ENCODE peak calls at places on chromosomes 11 and 22, in ten cellular contexts. One of them, this sample, is unnamed.

GRCh38 chr11:14636119-14636518 is 7.5 kb upstream of the PDE3B start:
- DNase-seq in pancreas: no peak
- DNase-seq in hepatocyte: no peak
- DNase-seq in Calu3: no peak
- DNase-seq in endodermal cell: no peak
- DNase-seq in kidney: no peak
- DNase-seq in HFFc6: no peak
- DNase-seq in RWPE1: no peak
- DNase-seq in fibroblast of pulmonary artery: no peak
- DNase-seq in foreskin fibroblast: no peak
- DNase-seq in this sample: no peak

GRCh38 chr11:45233121-45233803 is 52.9 kb downstream of the SYT13 start:
- DNase-seq in fibroblast of pulmonary artery: peak
- DNase-seq in Calu3: peak
- DNase-seq in HFFc6: peak
- DNase-seq in hepatocyte: peak
- DNase-seq in foreskin fibroblast: peak
- DNase-seq in pancreas: peak
- DNase-seq in endodermal cell: peak
- DNase-seq in kidney: peak
- DNase-seq in RWPE1: peak
- DNase-seq in this sample: peak

GRCh38 chr11:12137938-12138731 is 27.7 kb downstream of the MICAL2 start:
- DNase-seq in RWPE1: no peak
- DNase-seq in HFFc6: peak
- DNase-seq in fibroblast of pulmonary artery: peak
- DNase-seq in kidney: no peak
- DNase-seq in hepatocyte: no peak
- DNase-seq in endodermal cell: no peak
- DNase-seq in foreskin fibroblast: peak
- DNase-seq in pancreas: no peak
- DNase-seq in Calu3: no peak
- DNase-seq in this sample: peak

GRCh38 chr11:129800655-129801054 is 15.0 kb upstream of the TMEM45B start:
- DNase-seq in Calu3: no peak
- DNase-seq in HFFc6: no peak
- DNase-seq in pancreas: no peak
- DNase-seq in hepatocyte: no peak
- DNase-seq in RWPE1: no peak
- DNase-seq in kidney: no peak
- DNase-seq in foreskin fibroblast: no peak
- DNase-seq in fibroblast of pulmonary artery: no peak
- DNase-seq in endodermal cell: no peak
- DNase-seq in this sample: no peak

GRCh38 chr11:10490398-10491232 is 35.6 kb downstream of the AMPD3 start:
- DNase-seq in fibroblast of pulmonary artery: peak
- DNase-seq in RWPE1: peak
- DNase-seq in endodermal cell: peak
- DNase-seq in pancreas: peak
- DNase-seq in kidney: peak
- DNase-seq in foreskin fibroblast: peak
- DNase-seq in HFFc6: peak
- DNase-seq in hepatocyte: peak
- DNase-seq in Calu3: peak
- DNase-seq in this sample: peak

GRCh38 chr11:125886997-125887372 is 483 bp upstream of the HYLS1 start:
- DNase-seq in HFFc6: no peak
- DNase-seq in Calu3: no peak
- DNase-seq in fibroblast of pulmonary artery: peak
- DNase-seq in foreskin fibroblast: peak
- DNase-seq in kidney: peak
- DNase-seq in endodermal cell: peak
- DNase-seq in hepatocyte: no peak
- DNase-seq in RWPE1: no peak
- DNase-seq in pancreas: no peak
- DNase-seq in this sample: peak

GRCh38 chr11:105829084-105829483 is 193.0 kb downstream of the MSANTD4 start:
- DNase-seq in foreskin fibroblast: no peak
- DNase-seq in pancreas: no peak
- DNase-seq in RWPE1: no peak
- DNase-seq in endodermal cell: no peak
- DNase-seq in HFFc6: no peak
- DNase-seq in kidney: no peak
- DNase-seq in Calu3: no peak
- DNase-seq in hepatocyte: no peak
- DNase-seq in fibroblast of pulmonary artery: no peak
- DNase-seq in this sample: no peak

GRCh38 chr22:46358766-46359165 is 23.3 kb downstream of the TRMU start:
- DNase-seq in RWPE1: no peak
- DNase-seq in pancreas: no peak
- DNase-seq in kidney: peak
- DNase-seq in endodermal cell: no peak
- DNase-seq in fibroblast of pulmonary artery: no peak
- DNase-seq in Calu3: no peak
- DNase-seq in HFFc6: no peak
- DNase-seq in foreskin fibroblast: no peak
- DNase-seq in hepatocyte: no peak
- DNase-seq in this sample: no peak

GRCh38 chr11:36478700-36479329 is 31.3 kb downstream of the TRAF6 start:
- DNase-seq in hepatocyte: peak
- DNase-seq in fibroblast of pulmonary artery: peak
- DNase-seq in pancreas: peak
- DNase-seq in foreskin fibroblast: no peak
- DNase-seq in RWPE1: peak
- DNase-seq in kidney: no peak
- DNase-seq in HFFc6: peak
- DNase-seq in endodermal cell: peak
- DNase-seq in Calu3: peak
- DNase-seq in this sample: peak

GRCh38 chr11:110253525-110253924 is 42.9 kb downstream of the RDX start:
- DNase-seq in kidney: no peak
- DNase-seq in HFFc6: no peak
- DNase-seq in pancreas: no peak
- DNase-seq in foreskin fibroblast: no peak
- DNase-seq in fibroblast of pulmonary artery: no peak
- DNase-seq in endodermal cell: no peak
- DNase-seq in RWPE1: no peak
- DNase-seq in Calu3: no peak
- DNase-seq in hepatocyte: no peak
- DNase-seq in this sample: no peak

GRCh38 chr11:7538023-7538422 is 24.2 kb downstream of the PPFIBP2 start:
- DNase-seq in pancreas: no peak
- DNase-seq in fibroblast of pulmonary artery: no peak
- DNase-seq in foreskin fibroblast: no peak
- DNase-seq in Calu3: no peak
- DNase-seq in kidney: no peak
- DNase-seq in RWPE1: no peak
- DNase-seq in hepatocyte: no peak
- DNase-seq in HFFc6: no peak
- DNase-seq in endodermal cell: no peak
- DNase-seq in this sample: no peak

GRCh38 chr11:42315846-42316245 is 856.4 kb upstream of the LRRC4C start:
- DNase-seq in HFFc6: peak
- DNase-seq in kidney: no peak
- DNase-seq in pancreas: no peak
- DNase-seq in fibroblast of pulmonary artery: peak
- DNase-seq in RWPE1: no peak
- DNase-seq in Calu3: no peak
- DNase-seq in foreskin fibroblast: no peak
- DNase-seq in hepatocyte: no peak
- DNase-seq in endodermal cell: no peak
- DNase-seq in this sample: peak

GRCh38 chr11:6962141-6962540 is 35.9 kb downstream of the ZNF215 start:
- DNase-seq in RWPE1: no peak
- DNase-seq in kidney: no peak
- DNase-seq in HFFc6: no peak
- DNase-seq in foreskin fibroblast: no peak
- DNase-seq in pancreas: no peak
- DNase-seq in hepatocyte: no peak
- DNase-seq in Calu3: no peak
- DNase-seq in endodermal cell: no peak
- DNase-seq in fibroblast of pulmonary artery: no peak
- DNase-seq in this sample: no peak

GRCh38 chr11:973237-973636 is 47.6 kb downstream of the AP2A2 start:
- DNase-seq in fibroblast of pulmonary artery: no peak
- DNase-seq in RWPE1: no peak
- DNase-seq in hepatocyte: no peak
- DNase-seq in endodermal cell: no peak
- DNase-seq in Calu3: no peak
- DNase-seq in HFFc6: no peak
- DNase-seq in pancreas: no peak
- DNase-seq in foreskin fibroblast: no peak
- DNase-seq in kidney: no peak
- DNase-seq in this sample: no peak

GRCh38 chr11:47498149-47498548 is 49.2 kb upstream of the RAPSN start:
- DNase-seq in endodermal cell: no peak
- DNase-seq in kidney: no peak
- DNase-seq in HFFc6: no peak
- DNase-seq in foreskin fibroblast: no peak
- DNase-seq in fibroblast of pulmonary artery: no peak
- DNase-seq in hepatocyte: no peak
- DNase-seq in pancreas: no peak
- DNase-seq in Calu3: no peak
- DNase-seq in RWPE1: no peak
- DNase-seq in this sample: no peak
- TF ChIP-seq CTCF in endodermal cell: no peak
- TF ChIP-seq CTCF in kidney: no peak
- TF ChIP-seq CTCF in HFFc6: no peak
- TF ChIP-seq CTCF in foreskin fibroblast: no peak
- TF ChIP-seq CTCF in fibroblast of pulmonary artery: no peak
- TF ChIP-seq CTCF in hepatocyte: no peak
- TF ChIP-seq CTCF in pancreas: no peak
- TF ChIP-seq CTCF in Calu3: no peak
- TF ChIP-seq CTCF in RWPE1: no peak
- TF ChIP-seq CTCF in this sample: no peak

GRCh38 chr22:43515902-43516301 is 104.1 kb downstream of the MPPED1 start:
- DNase-seq in fibroblast of pulmonary artery: no peak
- DNase-seq in endodermal cell: peak
- DNase-seq in kidney: peak
- DNase-seq in RWPE1: no peak
- DNase-seq in HFFc6: no peak
- DNase-seq in hepatocyte: no peak
- DNase-seq in Calu3: no peak
- DNase-seq in pancreas: no peak
- DNase-seq in foreskin fibroblast: no peak
- DNase-seq in this sample: no peak
- TF ChIP-seq CTCF in fibroblast of pulmonary artery: no peak
- TF ChIP-seq CTCF in endodermal cell: peak
- TF ChIP-seq CTCF in kidney: no peak
- TF ChIP-seq CTCF in RWPE1: no peak
- TF ChIP-seq CTCF in HFFc6: peak
- TF ChIP-seq CTCF in hepatocyte: no peak
- TF ChIP-seq CTCF in Calu3: no peak
- TF ChIP-seq CTCF in pancreas: no peak
- TF ChIP-seq CTCF in foreskin fibroblast: no peak
- TF ChIP-seq CTCF in this sample: no peak

GRCh38 chr22:36544107-36544620 is 15.2 kb upstream of the EIF3D start:
- DNase-seq in kidney: no peak
- DNase-seq in RWPE1: no peak
- DNase-seq in pancreas: no peak
- DNase-seq in foreskin fibroblast: peak
- DNase-seq in HFFc6: peak
- DNase-seq in hepatocyte: no peak
- DNase-seq in Calu3: no peak
- DNase-seq in fibroblast of pulmonary artery: peak
- DNase-seq in endodermal cell: no peak
- DNase-seq in this sample: peak

GRCh38 chr22:36546932-36547331 is 18.0 kb upstream of the EIF3D start:
- DNase-seq in HFFc6: peak
- DNase-seq in hepatocyte: peak
- DNase-seq in pancreas: no peak
- DNase-seq in endodermal cell: no peak
- DNase-seq in fibroblast of pulmonary artery: peak
- DNase-seq in Calu3: peak
- DNase-seq in kidney: no peak
- DNase-seq in RWPE1: peak
- DNase-seq in foreskin fibroblast: peak
- DNase-seq in this sample: peak

GRCh38 chr22:36548606-36549005 is 19.6 kb upstream of the EIF3D start:
- DNase-seq in HFFc6: no peak
- DNase-seq in Calu3: no peak
- DNase-seq in kidney: no peak
- DNase-seq in hepatocyte: no peak
- DNase-seq in foreskin fibroblast: no peak
- DNase-seq in pancreas: no peak
- DNase-seq in endodermal cell: peak
- DNase-seq in fibroblast of pulmonary artery: no peak
- DNase-seq in RWPE1: no peak
- DNase-seq in this sample: peak

GRCh38 chr22:36549033-36549432 is 20.1 kb upstream of the EIF3D start:
- DNase-seq in fibroblast of pulmonary artery: no peak
- DNase-seq in Calu3: no peak
- DNase-seq in RWPE1: no peak
- DNase-seq in foreskin fibroblast: no peak
- DNase-seq in kidney: no peak
- DNase-seq in HFFc6: no peak
- DNase-seq in endodermal cell: peak
- DNase-seq in pancreas: no peak
- DNase-seq in hepatocyte: no peak
- DNase-seq in this sample: no peak

GRCh38 chr22:36546092-36546804 is 17.3 kb upstream of the EIF3D start:
- DNase-seq in RWPE1: peak
- DNase-seq in hepatocyte: peak
- DNase-seq in pancreas: peak
- DNase-seq in kidney: no peak
- DNase-seq in foreskin fibroblast: no peak
- DNase-seq in Calu3: peak
- DNase-seq in fibroblast of pulmonary artery: peak
- DNase-seq in HFFc6: peak
- DNase-seq in endodermal cell: peak
- DNase-seq in this sample: peak
- TF ChIP-seq CTCF in RWPE1: peak
- TF ChIP-seq CTCF in hepatocyte: peak
- TF ChIP-seq CTCF in pancreas: peak
- TF ChIP-seq CTCF in kidney: peak
- TF ChIP-seq CTCF in foreskin fibroblast: peak
- TF ChIP-seq CTCF in Calu3: peak
- TF ChIP-seq CTCF in fibroblast of pulmonary artery: peak
- TF ChIP-seq CTCF in HFFc6: peak
- TF ChIP-seq CTCF in endodermal cell: peak
- TF ChIP-seq CTCF in this sample: peak

DNA sequence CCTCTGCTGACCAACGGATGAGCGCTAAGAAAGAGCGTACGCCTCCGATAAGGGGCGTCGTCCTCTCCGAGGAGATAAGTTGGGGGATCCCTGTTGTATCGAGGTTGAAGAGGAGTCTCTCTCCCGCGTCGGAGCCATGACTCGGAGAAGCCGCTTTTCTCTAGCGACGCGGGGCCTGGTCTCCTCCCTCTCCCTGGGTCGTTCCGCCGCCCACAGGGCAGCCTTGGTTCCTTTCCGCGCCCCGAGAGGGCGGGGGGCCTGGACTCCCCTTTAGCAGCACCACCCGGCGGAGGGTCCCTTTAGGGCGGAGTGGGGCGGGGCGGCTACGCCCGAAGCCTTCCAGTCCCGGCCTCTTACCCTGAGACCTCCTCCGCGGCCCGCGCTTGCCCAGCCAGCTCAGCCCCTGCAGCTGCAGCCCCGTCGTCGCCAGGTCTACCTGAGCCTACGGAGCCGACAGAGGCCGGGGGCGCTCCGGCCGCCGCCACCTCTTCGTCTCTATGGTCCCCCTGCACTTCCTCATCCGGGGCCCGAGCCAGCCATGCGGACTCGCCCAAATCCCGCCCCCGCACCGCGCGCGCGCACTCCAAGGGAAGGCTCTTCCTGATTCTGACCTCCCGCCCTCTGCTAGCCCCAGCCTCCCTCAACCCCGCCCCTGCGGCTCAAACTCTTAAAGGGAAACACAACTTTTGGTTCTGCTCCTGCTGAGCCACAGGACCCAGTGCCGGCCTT is at the start of gene PRR14L:
- DNase-seq in hepatocyte: peak
- DNase-seq in endodermal cell: peak
- DNase-seq in pancreas: peak
- DNase-seq in Calu3: peak
- DNase-seq in RWPE1: peak
- DNase-seq in fibroblast of pulmonary artery: peak
- DNase-seq in foreskin fibroblast: peak
- DNase-seq in kidney: peak
- DNase-seq in HFFc6: peak
- DNase-seq in this sample: peak
- TF ChIP-seq CTCF in hepatocyte: peak
- TF ChIP-seq CTCF in endodermal cell: no peak
- TF ChIP-seq CTCF in pancreas: no peak
- TF ChIP-seq CTCF in Calu3: no peak
- TF ChIP-seq CTCF in RWPE1: no peak
- TF ChIP-seq CTCF in fibroblast of pulmonary artery: no peak
- TF ChIP-seq CTCF in foreskin fibroblast: no peak
- TF ChIP-seq CTCF in kidney: no peak
- TF ChIP-seq CTCF in HFFc6: peak
- TF ChIP-seq CTCF in this sample: no peak